ENCODE peak calls at places on chromosomes 3 and 15, in five cellular contexts. G is heart right ventricle, R is Ammon's horn, J is H9, M is natural killer cell. V is an unnamed sample.

GRCh38 chr15:64009798-64010241 is 36.5 kb downstream of the DAPK2 start:
- DNase-seq in J (no peak), M (peak), G (no peak), R (no peak), V (no peak)

GRCh38 chr3:140465988-140466387 is 211.9 kb upstream of the TRIM42 start:
- DNase-seq in J (no peak), R (no peak), M (no peak), G (no peak), V (no peak)

GRCh38 chr3:185187391-185187790 is 34.5 kb upstream of the C3orf70 start:
- DNase-seq in G (no peak), J (no peak), R (no peak), M (no peak), V (no peak)

GRCh38 chr3:161171639-161172552 is 49.2 kb upstream of the NMD3 start:
- DNase-seq in J (no peak), R (no peak), G (no peak), M (no peak), V (peak)

GRCh38 chr15:66024116-66024515 is 154.8 kb downstream of the RAB11A start:
- DNase-seq in J (no peak), R (no peak), G (no peak), M (no peak), V (no peak)

GRCh38 chr15:70530035-70530499 is 233.3 kb downstream of the UACA start:
- DNase-seq in G (no peak), R (no peak), M (no peak), J (no peak), V (no peak)

GRCh38 chr15:41659190-41659589 is 1.0 kb upstream of the MGA start:
- DNase-seq in M (no peak), G (no peak), J (no peak), R (no peak), V (no peak)

GRCh38 chr3:30886888-30887287 is 7.6 kb downstream of the GADL1 start:
- DNase-seq in J (no peak), R (no peak), G (no peak), M (no peak), V (no peak)

GRCh38 chr15:80999623-81000036 is 1.1 kb upstream of the TLNRD1 start:
- DNase-seq in G (no peak), J (no peak), M (no peak), R (no peak), V (no peak)

GRCh38 chr15:60751985-60752952 is 273.3 kb upstream of the ICE2 start:
- DNase-seq in R (peak), J (no peak), M (no peak), G (peak), V (peak)

V was measured in stromal cell of bone marrow.